ENCODE peak calls at places on chromosomes 13 and 19, in six cellular contexts. S is cortex of kidney; C is dorsolateral prefrontal cortex; U is right atrium auricular region; Q is glutamatergic neuron; F is activated T-helper 9 cell treated with anti-CD3 and anti-CD28 coated beads, Interleukin-2, amount 50 U/mL, for 16 hours. N is an unnamed sample.

GRCh38 chr13:109735567-109735966 is 50.8 kb downstream of the IRS2 start:
- DNase-seq in S (no peak), C (no peak), U (no peak), Q (no peak), F (no peak), N (no peak)

GRCh38 chr13:107581009-107581408 is 634.3 kb downstream of the LIG4 start:
- DNase-seq in S (no peak), C (no peak), U (no peak), Q (no peak), F (no peak), N (no peak)

GRCh38 chr19:35170359-35171061 is 16.0 kb downstream of the FXYD5 start:
- DNase-seq in S (no peak), C (no peak), U (no peak), Q (no peak), F (no peak), N (no peak)

GRCh38 chr13:22287343-22287922 is 616.6 kb downstream of the FGF9 start:
- DNase-seq in S (no peak), C (no peak), U (no peak), Q (no peak), F (no peak), N (no peak)

GRCh38 chr13:101552286-101552685 is 99.8 kb downstream of the ITGBL1 start:
- DNase-seq in S (no peak), C (no peak), U (no peak), Q (no peak), F (no peak), N (no peak)

GRCh38 chr13:110183925-110184324 is 123.0 kb downstream of the COL4A1 start:
- DNase-seq in S (no peak), C (no peak), U (no peak), Q (no peak), F (no peak), N (peak)

GRCh38 chr19:55459950-55460657 is 1.3 kb downstream of the ISOC2 start:
- DNase-seq in S (no peak), C (no peak), U (no peak), Q (no peak), F (no peak), N (no peak)

GRCh38 chr19:38434549-38435051 is 1.1 kb downstream of the RYR1 start:
- DNase-seq in S (no peak), C (no peak), U (no peak), Q (peak), F (no peak), N (no peak)

GRCh38 chr19:45153339-45154063 is 7.3 kb downstream of the NKPD1 start:
- DNase-seq in S (no peak), C (peak), U (no peak), Q (peak), F (no peak), N (peak)

GRCh38 chr19:4717191-4717965 is 6.3 kb downstream of the DPP9 start:
- DNase-seq in S (no peak), C (no peak), U (no peak), Q (no peak), F (no peak), N (no peak)

GRCh38 chr19:413756-414420 is 4.9 kb upstream of the C2CD4C start:
- DNase-seq in S (no peak), C (peak), U (no peak), Q (peak), F (no peak), N (no peak)

N was measured in BE2C.